ENCODE peak calls at places on chromosomes 13 and 19, in five cellular contexts. Z, Q, K, A and F are unnamed samples.

GRCh38 chr13:58181111-58181510 is 549.6 kb downstream of the PCDH17 start:
- DNase-seq in Z (no peak), Q (no peak), K (no peak), A (no peak), F (no peak)

GRCh38 chr19:38263696-38264485 is 482 bp upstream of the SPINT2 start:
- DNase-seq in Z (peak), Q (no peak), K (peak), A (peak), F (no peak)

GRCh38 chr19:45645068-45645630 is 6.0 kb upstream of the EML2 start:
- DNase-seq in Z (no peak), Q (no peak), K (no peak), A (no peak), F (no peak)

GRCh38 chr19:54352546-54352945 is 12.2 kb downstream of the LAIR1 start:
- DNase-seq in Z (no peak), Q (no peak), K (no peak), A (no peak), F (no peak)

GRCh38 chr19:40716031-40716654 is 543 bp downstream of the COQ8B start:
- DNase-seq in Z (peak), Q (peak), K (no peak), A (peak), F (no peak)

GRCh38 chr19:10517760-10518443 is 655 bp upstream of the S1PR5 start:
- DNase-seq in Z (no peak), Q (no peak), K (no peak), A (no peak), F (no peak)

GRCh38 chr13:104318121-104318520 is 1251.9 kb upstream of the SLC10A2 start:
- DNase-seq in Z (no peak), Q (no peak), K (no peak), A (no peak), F (no peak)

GRCh38 chr19:6228523-6229215 is 51.1 kb downstream of the MLLT1 start:
- DNase-seq in Z (no peak), Q (no peak), K (no peak), A (no peak), F (no peak)

GRCh38 chr19:46384396-46384795 is 29.0 kb downstream of the CCDC8 start:
- DNase-seq in Z (no peak), Q (no peak), K (no peak), A (no peak), F (no peak)